ENCODE peak calls at places on chromosome 7, in four cellular contexts. G, P, A and R are unnamed samples.

GRCh38 chr7:28096713-28097112 is 83.9 kb downstream of the JAZF1 start:
- DNase-seq in G (peak; percentile 18), P (peak; percentile 53), A (peak; percentile 52), R (peak; percentile 69)

GRCh38 chr7:133185512-133185911 is 67.4 kb upstream of the EXOC4 start:
- DNase-seq in G (no peak), P (no peak), A (no peak), R (no peak)

GRCh38 chr7:130363156-130363847 is 17.0 kb upstream of the CPA1 start:
- DNase-seq in G (no peak), P (peak; percentile 99), A (peak; percentile 100), R (peak; percentile 97)

GRCh38 chr7:64685741-64686140 is 19.8 kb downstream of the ZNF107 start:
- DNase-seq in G (no peak), P (peak; percentile 52), A (no peak), R (no peak)

GRCh38 chr7:155416646-155417380 is 41.1 kb upstream of the EN2 start:
- DNase-seq in G (no peak), P (no peak), A (no peak), R (no peak)

GRCh38 chr7:15309891-15310290 is 251.9 kb downstream of the AGMO start:
- DNase-seq in G (no peak), P (peak; percentile 49), A (peak; percentile 12), R (no peak)

GRCh38 chr7:66296-66695 is 126.1 kb upstream of the FAM20C start:
- DNase-seq in G (no peak), P (no peak), A (no peak), R (no peak)

GRCh38 chr7:106216517-106217088 is 68.2 kb downstream of the NAMPT start:
- DNase-seq in G (no peak), P (peak; percentile 98), A (peak; percentile 95), R (peak; percentile 98)

DNA sequence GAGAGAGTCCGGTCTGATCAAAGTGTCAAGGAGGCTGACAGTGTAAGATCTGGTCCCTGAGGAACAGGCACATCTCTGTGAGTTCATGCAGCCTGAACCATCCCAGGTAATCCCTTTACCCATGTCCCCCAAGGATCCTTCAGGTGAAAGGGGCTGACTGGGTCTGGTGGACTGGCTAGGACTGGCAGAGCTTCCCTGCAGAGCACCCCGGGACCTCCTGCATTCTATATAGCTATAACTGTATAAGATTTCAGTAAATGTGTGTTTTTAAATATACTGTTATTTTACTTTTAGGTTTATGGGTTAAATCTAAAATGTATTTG is 246.8 kb downstream of the ELMO1 start:
- DNase-seq in G (no peak), P (no peak), A (no peak), R (no peak)
- TF ChIP-seq CTCF in G (peak; percentile 6), P (no peak), A (no peak), R (no peak)

DNA sequence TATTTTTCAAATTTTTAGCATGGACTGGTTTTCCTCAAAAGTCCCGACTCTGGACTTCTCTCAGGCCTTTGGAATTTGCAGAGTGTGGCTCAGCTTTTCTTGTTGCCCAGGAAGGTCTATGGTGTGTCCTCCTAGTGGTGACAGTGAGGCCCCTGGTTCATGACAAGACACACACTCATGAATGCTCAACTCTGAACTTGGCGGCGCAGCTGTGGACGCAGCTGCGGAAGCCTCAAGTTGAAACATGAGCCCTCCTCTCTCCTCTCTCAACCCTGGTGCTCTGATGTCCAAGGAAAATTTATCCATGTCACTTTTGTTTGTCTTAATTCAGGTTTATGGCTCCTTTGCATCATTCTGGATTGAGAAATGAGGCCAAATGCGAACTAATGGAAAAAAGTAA is 183.9 kb downstream of the HECW1 start:
- DNase-seq in G (no peak), P (no peak), A (no peak), R (no peak)
- TF ChIP-seq CTCF in G (no peak), P (no peak), A (no peak), R (no peak)

GRCh38 chr7:25720427-25720826 is 431.6 kb upstream of the NFE2L3 start:
- DNase-seq in G (no peak), P (peak; percentile 7), A (no peak), R (peak; percentile 19)
- TF ChIP-seq CTCF in G (no peak), P (peak; percentile 61), A (peak; percentile 47), R (peak; percentile 41)

DNA sequence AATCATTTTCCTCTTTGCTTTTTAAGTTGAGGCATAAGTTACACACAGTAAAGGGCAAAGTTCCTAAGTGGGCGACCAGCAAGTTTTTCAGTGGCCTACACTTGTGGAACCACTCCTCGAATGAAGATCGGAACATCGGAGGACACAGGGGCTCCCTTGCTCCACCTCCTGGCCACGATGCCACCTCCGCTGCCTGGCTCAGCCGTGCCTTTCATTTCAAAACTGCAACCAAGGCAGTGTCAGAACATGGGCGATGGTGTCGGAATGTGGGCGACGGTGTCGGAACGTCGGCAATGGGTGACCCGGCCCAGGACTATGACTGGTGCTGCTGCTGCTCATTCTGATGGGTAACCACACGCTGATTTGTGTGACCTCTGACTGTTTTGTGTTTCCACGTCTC is 9.6 kb upstream of the VIPR2 start:
- DNase-seq in G (no peak), P (no peak), A (no peak), R (no peak)
- TF ChIP-seq CTCF in G (no peak), P (no peak), A (no peak), R (no peak)

DNA sequence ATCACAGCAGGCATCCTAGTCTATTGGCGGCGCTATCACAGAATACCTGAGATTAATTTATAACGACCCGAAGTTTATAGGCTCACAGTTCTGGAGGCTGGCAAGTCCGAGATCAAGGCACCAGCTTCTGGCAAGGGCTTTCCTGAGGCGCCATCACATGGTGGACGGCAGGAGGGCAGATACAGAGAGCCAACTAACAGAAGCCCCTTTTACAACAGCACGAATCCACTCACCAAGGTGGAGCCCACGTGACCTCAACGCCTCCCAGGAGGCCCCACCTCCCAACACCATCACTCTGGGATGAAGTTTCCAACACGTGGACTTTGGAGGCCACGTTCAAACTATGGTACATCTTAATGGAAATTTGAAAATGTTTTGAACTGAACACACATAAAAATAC is 255.3 kb downstream of the ELFN1 start:
- DNase-seq in G (no peak), P (no peak), A (no peak), R (no peak)
- TF ChIP-seq CTCF in G (peak; percentile 26), P (no peak), A (peak; percentile 22), R (no peak)

DNA sequence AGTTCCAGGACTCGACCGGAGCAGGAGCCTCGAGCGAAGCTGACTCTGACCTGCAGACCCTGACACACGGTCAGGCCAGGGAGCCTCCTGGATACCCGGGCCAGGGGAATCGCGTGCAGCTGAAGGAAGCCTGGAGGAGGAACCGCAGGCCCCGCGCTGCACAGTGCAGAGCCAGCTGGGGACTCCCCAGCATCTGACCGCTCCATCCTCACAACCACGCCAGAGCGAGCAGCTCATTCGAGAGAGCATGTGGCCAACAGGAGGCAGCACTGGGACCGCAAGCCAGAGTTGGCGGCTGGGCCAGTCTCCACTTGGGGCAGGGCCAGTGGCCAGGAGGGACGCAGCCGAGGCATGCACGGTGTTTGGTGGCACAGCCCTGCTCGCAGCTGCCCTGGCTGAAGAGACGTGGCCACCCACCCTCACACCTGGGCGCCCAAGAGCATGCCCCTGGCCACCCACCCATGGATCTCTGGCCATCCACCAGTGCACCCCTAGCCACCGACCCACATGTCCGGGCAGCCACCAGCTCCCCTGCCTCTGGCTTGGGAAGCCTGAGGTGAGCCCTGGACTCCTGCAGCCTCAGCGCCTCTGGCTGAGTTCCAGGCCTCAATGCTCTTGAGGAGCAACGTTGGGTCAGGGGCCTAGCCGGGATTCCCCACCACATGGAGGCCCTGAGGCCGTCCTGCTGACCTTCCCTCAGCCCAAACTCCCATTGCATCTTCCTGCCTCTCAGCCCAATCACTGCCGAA is 213.9 kb downstream of the ELFN1 start:
- DNase-seq in G (no peak), P (no peak), A (no peak), R (no peak)
- TF ChIP-seq CTCF in G (no peak), P (no peak), A (no peak), R (no peak)

DNA sequence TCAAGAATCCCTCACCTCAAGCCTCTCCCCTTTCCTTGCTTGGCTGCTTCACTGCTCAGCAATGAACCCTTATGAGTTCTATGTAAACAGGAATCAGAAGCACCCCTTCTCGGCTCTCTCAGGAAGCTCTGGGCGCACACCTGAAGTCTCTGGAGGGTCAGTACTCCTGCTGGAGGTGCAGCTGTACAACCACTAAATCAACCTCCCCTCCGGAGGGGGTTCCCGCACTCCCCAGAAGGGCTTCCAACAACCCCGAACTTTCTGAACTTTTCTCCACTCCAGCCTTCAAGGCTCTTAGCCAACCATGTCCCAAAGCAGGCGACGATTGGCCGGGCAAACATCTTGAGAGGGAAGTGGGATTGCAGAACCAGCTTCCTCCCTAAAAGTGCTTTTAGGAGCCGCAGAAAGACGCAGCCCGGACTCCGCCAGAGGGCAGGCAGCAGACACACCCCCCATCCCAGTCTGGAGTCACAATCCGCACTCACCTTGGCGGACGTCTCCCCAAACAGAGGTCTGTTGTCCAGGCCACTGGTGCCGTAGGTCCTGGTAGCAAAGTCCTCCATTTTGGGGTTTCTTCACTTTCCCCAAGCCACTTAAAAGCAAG is 489 bp downstream of the TMEM243 start:
- DNase-seq in G (peak; percentile 23), P (peak; percentile 44), A (peak; percentile 49), R (peak; percentile 58)
- TF ChIP-seq CTCF in G (no peak), P (peak; percentile 27), A (no peak), R (no peak)

GRCh38 chr7:97847791-97848190 is 24.4 kb downstream of the ASNS start:
- DNase-seq in G (no peak), P (no peak), A (no peak), R (no peak)

GRCh38 chr7:97846945-97847344 is 25.3 kb downstream of the ASNS start:
- DNase-seq in G (no peak), P (no peak), A (no peak), R (no peak)

GRCh38 chr7:97857544-97857943 is 14.7 kb downstream of the ASNS start:
- DNase-seq in G (no peak), P (no peak), A (no peak), R (no peak)

DNA sequence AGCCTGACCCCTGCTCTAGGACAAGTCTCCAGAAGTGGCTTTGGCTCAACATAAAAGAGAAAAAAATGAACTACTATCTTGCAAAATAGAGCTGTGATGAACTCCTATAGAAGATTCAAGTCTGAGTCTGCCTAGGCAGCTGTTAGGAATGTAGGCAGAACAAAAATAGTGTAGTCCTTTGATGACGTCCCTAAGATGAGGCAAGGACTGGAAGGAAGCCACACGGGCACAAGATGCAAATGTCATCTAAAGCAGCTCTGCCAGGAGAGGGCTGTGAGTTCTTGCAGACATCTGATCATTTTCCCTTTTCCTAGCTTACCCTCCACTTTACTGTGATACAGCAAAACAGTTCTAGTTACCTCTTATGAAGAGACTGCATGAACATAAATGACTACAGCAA is 20.5 kb downstream of the ASNS start:
- DNase-seq in G (no peak), P (peak; percentile 5), A (peak; percentile 4), R (no peak)
- TF ChIP-seq CTCF in G (no peak), P (no peak), A (no peak), R (no peak)

GRCh38 chr7:128017880-128018845 is 13.1 kb downstream of the LRRC4 start:
- DNase-seq in G (no peak), P (peak; percentile 92), A (peak; percentile 77), R (peak; percentile 87)
- TF ChIP-seq CTCF in G (no peak), P (no peak), A (no peak), R (no peak)

GRCh38 chr7:85191383-85191782 is 4.5 kb upstream of the SEMA3D start:
- DNase-seq in G (no peak), P (peak; percentile 61), A (peak; percentile 36), R (peak; percentile 19)
- TF ChIP-seq CTCF in G (no peak), P (peak; percentile 39), A (peak; percentile 29), R (peak; percentile 27)